ENCODE peak calls at places on chromosomes 13 and 19, in eight cellular contexts. D is stimulated activated CD8-positive, alpha-beta memory T cell treated with anti-CD3 and anti-CD28 coated beads, Interleukin-12 subunit alpha, Interleukin-12 subunit beta, amount 100 ng/mL, for 4 hours; L is NCI-H460; I is A172; P is left colon; Q is iPS-NIHi11; B is sciatic nerve; S is NCI-H524. T is an unnamed sample.
A peak's percentile ranks its signal among the peaks of the same experiment; 100 is the strongest.

GRCh38 chr19:13120817-13121216 is 2.8 kb downstream of the NACC1 start:
- DNase-seq in D (no peak), L (no peak), I (no peak), P (no peak), Q (no peak), B (no peak), S (no peak), T (no peak)

GRCh38 chr19:41753936-41754529 is 1.3 kb upstream of the CEACAM6 start:
- DNase-seq in D (peak; percentile 32), L (peak; percentile 32), I (peak; percentile 54), P (peak; percentile 78), Q (peak; percentile 26), B (no peak), S (peak; percentile 51), T (no peak)

GRCh38 chr19:48720613-48721296 is 1.2 kb upstream of the MAMSTR start:
- DNase-seq in D (peak; percentile 73), L (peak; percentile 97), I (peak; percentile 92), P (peak; percentile 99), Q (peak; percentile 93), B (peak; percentile 99), S (peak; percentile 100), T (peak; percentile 99)

GRCh38 chr19:1455336-1456120 is 5.6 kb downstream of the APC2 start:
- DNase-seq in D (no peak), L (peak; percentile 79), I (peak; percentile 64), P (peak; percentile 84), Q (peak; percentile 93), B (peak; percentile 75), S (no peak), T (no peak)

GRCh38 chr13:50685491-50685890 is 158.0 kb downstream of the DLEU7 start:
- DNase-seq in D (no peak), L (no peak), I (peak; percentile 10), P (peak; percentile 48), Q (peak; percentile 32), B (peak; percentile 90), S (peak; percentile 46), T (peak; percentile 86)

GRCh38 chr13:51380269-51380668 is 40.8 kb downstream of the SERPINE3 start:
- DNase-seq in D (no peak), L (no peak), I (no peak), P (no peak), Q (no peak), B (no peak), S (peak; percentile 23), T (no peak)

GRCh38 chr13:109436841-109437240 is 349.5 kb downstream of the IRS2 start:
- DNase-seq in D (no peak), L (no peak), I (no peak), P (no peak), Q (no peak), B (no peak), S (no peak), T (no peak)

GRCh38 chr19:58482372-58482771 is 6.2 kb downstream of the ZNF446 start:
- DNase-seq in D (no peak), L (no peak), I (no peak), P (no peak), Q (no peak), B (no peak), S (no peak), T (no peak)